ENCODE peak calls at places on chromosome 20, in six cellular contexts. One of them, this sample, is unnamed.
A peak's percentile ranks its signal among the peaks of the same experiment; 100 is the strongest.

GRCh38 chr20:8602389-8603116 is 466.3 kb upstream of the PLCB4 start:
- DNase-seq in IMR-90: peak; percentile 16
- DNase-seq in Karpas-422: no peak
- DNase-seq in HCT116: no peak
- DNase-seq in fibroblast of lung: no peak
- DNase-seq in astrocyte: no peak
- DNase-seq in this sample: no peak

GRCh38 chr20:46939031-46939430 is 44.4 kb downstream of the EYA2 start:
- DNase-seq in HCT116: peak; percentile 55
- DNase-seq in astrocyte: no peak
- DNase-seq in IMR-90: no peak
- DNase-seq in fibroblast of lung: no peak
- DNase-seq in Karpas-422: peak; percentile 76
- DNase-seq in this sample: no peak

GRCh38 chr20:10686356-10687169 is 12.8 kb upstream of the JAG1 start:
- DNase-seq in HCT116: no peak
- DNase-seq in fibroblast of lung: no peak
- DNase-seq in astrocyte: no peak
- DNase-seq in Karpas-422: no peak
- DNase-seq in IMR-90: no peak
- DNase-seq in this sample: no peak

GRCh38 chr20:15339264-15339663 is 1001.9 kb upstream of the FLRT3 start:
- DNase-seq in HCT116: no peak
- DNase-seq in fibroblast of lung: no peak
- DNase-seq in IMR-90: no peak
- DNase-seq in astrocyte: no peak
- DNase-seq in Karpas-422: no peak
- DNase-seq in this sample: peak; percentile 5

GRCh38 chr20:25532015-25532751 is 53.1 kb downstream of the NINL start:
- DNase-seq in astrocyte: no peak
- DNase-seq in HCT116: no peak
- DNase-seq in Karpas-422: no peak
- DNase-seq in IMR-90: no peak
- DNase-seq in fibroblast of lung: no peak
- DNase-seq in this sample: peak; percentile 66

GRCh38 chr20:35600176-35600995 is 15.2 kb upstream of the SPAG4 start:
- DNase-seq in IMR-90: no peak
- DNase-seq in Karpas-422: no peak
- DNase-seq in HCT116: no peak
- DNase-seq in astrocyte: no peak
- DNase-seq in fibroblast of lung: no peak
- DNase-seq in this sample: no peak

GRCh38 chr20:51643390-51643789 is 100.9 kb upstream of the NFATC2 start:
- DNase-seq in IMR-90: no peak
- DNase-seq in fibroblast of lung: no peak
- DNase-seq in astrocyte: no peak
- DNase-seq in HCT116: no peak
- DNase-seq in Karpas-422: no peak
- DNase-seq in this sample: no peak

GRCh38 chr20:24102290-24102689 is 113.7 kb upstream of the GGTLC1 start:
- DNase-seq in IMR-90: no peak
- DNase-seq in Karpas-422: peak; percentile 72
- DNase-seq in HCT116: no peak
- DNase-seq in fibroblast of lung: no peak
- DNase-seq in astrocyte: no peak
- DNase-seq in this sample: no peak

GRCh38 chr20:2330090-2330695 is 34.4 kb downstream of the TGM3 start:
- DNase-seq in HCT116: no peak
- DNase-seq in IMR-90: no peak
- DNase-seq in astrocyte: no peak
- DNase-seq in Karpas-422: no peak
- DNase-seq in fibroblast of lung: no peak
- DNase-seq in this sample: no peak
- H3K4me1 ChIP-seq in HCT116: no peaks in the 10 kb centered on the region
- H3K4me1 ChIP-seq in IMR-90: no peaks in the 10 kb centered on the region
- H3K4me1 ChIP-seq in astrocyte: no peaks in the 10 kb centered on the region
- H3K4me1 ChIP-seq in Karpas-422: no peaks in the 10 kb centered on the region
- H3K4me1 ChIP-seq in fibroblast of lung: no peaks in the 10 kb centered on the region
- H3K4me1 ChIP-seq in this sample: no peaks in the 10 kb centered on the region

GRCh38 chr20:43916875-43917371 is 2.3 kb downstream of the TOX2 start:
- DNase-seq in HCT116: no peak
- DNase-seq in IMR-90: peak; percentile 45
- DNase-seq in Karpas-422: no peak
- DNase-seq in astrocyte: peak; percentile 25
- DNase-seq in fibroblast of lung: peak; percentile 42
- DNase-seq in this sample: no peak
- H3K9ac ChIP-seq in HCT116: no peak overlapping the region
- H3K9ac ChIP-seq in IMR-90: peak overlapping the region; percentile 64
- H3K9ac ChIP-seq in Karpas-422: no peak overlapping the region
- H3K9ac ChIP-seq in astrocyte: peak overlapping the region; percentile 59
- H3K9ac ChIP-seq in fibroblast of lung: no peak overlapping the region
- H3K9ac ChIP-seq in this sample: no peak overlapping the region

DNA sequence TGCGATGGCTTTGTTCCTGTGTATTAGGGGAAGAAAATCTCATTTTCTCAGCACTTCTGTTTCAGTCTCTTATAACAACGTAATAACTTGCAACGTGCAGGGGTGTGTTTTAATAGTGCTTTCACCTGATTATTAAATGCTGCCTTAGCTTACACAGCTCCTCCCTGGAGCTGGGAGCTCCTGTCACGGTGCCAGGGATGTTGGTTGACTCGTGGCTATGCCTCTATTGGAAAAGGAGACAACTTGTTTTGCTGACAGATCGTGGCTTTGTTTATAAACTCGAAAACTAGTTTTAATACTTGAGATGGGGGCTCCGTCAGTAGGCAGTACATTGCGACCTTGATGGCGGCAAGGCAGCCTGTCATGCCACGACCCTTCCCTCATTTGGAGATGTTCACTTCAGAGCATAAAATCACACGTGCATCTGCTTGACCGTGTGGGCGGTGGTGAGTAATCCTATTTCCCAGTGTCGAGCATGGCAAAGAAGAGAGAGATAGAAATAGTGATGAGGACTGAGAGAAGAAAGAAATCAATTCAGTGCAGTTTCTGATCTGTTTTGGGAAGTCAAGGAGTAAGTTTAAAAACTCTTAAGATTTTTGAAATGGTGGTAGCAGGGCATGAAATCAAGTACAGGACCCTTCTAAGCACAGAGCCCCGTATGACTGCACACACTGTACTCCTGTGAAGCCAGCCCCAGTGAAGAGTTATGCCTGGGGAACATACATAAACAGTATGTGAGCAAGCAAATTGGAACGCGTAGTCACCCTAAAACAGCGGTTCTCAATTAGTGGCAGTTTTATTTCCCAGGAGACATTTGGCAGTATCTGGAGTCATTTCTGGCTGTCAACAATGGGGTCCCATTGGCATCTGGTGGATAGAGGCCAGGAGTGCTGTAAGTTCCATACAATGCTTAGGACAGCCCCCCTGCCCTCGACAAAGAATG is 147.2 kb downstream of the DOK5 start:
- DNase-seq in IMR-90: peak; percentile 34
- DNase-seq in Karpas-422: no peak
- DNase-seq in HCT116: no peak
- DNase-seq in astrocyte: peak; percentile 51
- DNase-seq in fibroblast of lung: peak; percentile 65
- DNase-seq in this sample: no peak
- H2AFZ ChIP-seq in IMR-90: no peak overlapping the region
- H2AFZ ChIP-seq in Karpas-422: no peak overlapping the region
- H2AFZ ChIP-seq in HCT116: no peak overlapping the region
- H2AFZ ChIP-seq in astrocyte: peak overlapping the region; percentile 48
- H2AFZ ChIP-seq in fibroblast of lung: no peak overlapping the region
- H2AFZ ChIP-seq in this sample: no peak overlapping the region

GRCh38 chr20:21511850-21512633 is 1.8 kb downstream of the NKX2-2 start:
- DNase-seq in astrocyte: no peak
- DNase-seq in HCT116: no peak
- DNase-seq in IMR-90: no peak
- DNase-seq in fibroblast of lung: no peak
- DNase-seq in Karpas-422: no peak
- DNase-seq in this sample: no peak

GRCh38 chr20:21512634-21513180 is 1.2 kb downstream of the NKX2-2 start:
- DNase-seq in Karpas-422: no peak
- DNase-seq in fibroblast of lung: no peak
- DNase-seq in HCT116: no peak
- DNase-seq in astrocyte: no peak
- DNase-seq in IMR-90: no peak
- DNase-seq in this sample: no peak

GRCh38 chr20:21510995-21511394 is 2.9 kb downstream of the NKX2-2 start:
- DNase-seq in HCT116: no peak
- DNase-seq in IMR-90: no peak
- DNase-seq in astrocyte: no peak
- DNase-seq in fibroblast of lung: no peak
- DNase-seq in Karpas-422: no peak
- DNase-seq in this sample: no peak

GRCh38 chr20:21510414-21510971 is 3.4 kb downstream of the NKX2-2 start:
- DNase-seq in astrocyte: no peak
- DNase-seq in IMR-90: no peak
- DNase-seq in fibroblast of lung: peak; percentile 32
- DNase-seq in HCT116: no peak
- DNase-seq in Karpas-422: no peak
- DNase-seq in this sample: no peak

DNA sequence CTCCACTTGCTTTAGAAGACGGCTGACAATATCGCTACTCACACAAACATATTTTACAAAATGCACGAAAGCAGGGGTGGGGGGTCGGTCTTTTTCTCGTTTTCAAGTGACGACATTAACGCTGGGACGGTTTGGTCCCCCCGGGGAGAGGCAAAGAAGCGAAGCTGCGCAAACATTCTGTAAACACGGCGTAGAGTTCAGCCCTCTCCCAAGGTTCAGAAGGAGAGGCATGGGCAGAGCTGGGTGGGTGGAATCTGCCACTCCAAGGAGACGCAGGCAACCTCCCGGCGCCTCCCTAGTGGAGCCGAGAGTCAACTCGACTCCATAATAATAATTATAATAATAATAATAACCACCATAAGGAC is 2.4 kb downstream of the NKX2-2 start:
- DNase-seq in Karpas-422: no peak
- DNase-seq in IMR-90: no peak
- DNase-seq in fibroblast of lung: no peak
- DNase-seq in astrocyte: no peak
- DNase-seq in HCT116: no peak
- DNase-seq in this sample: no peak
- H3K4me1 ChIP-seq in Karpas-422: no peaks in the 10 kb centered on the region
- H3K4me1 ChIP-seq in IMR-90: peaks cover 3% of the 10 kb centered on the region
- H3K4me1 ChIP-seq in fibroblast of lung: no peaks in the 10 kb centered on the region
- H3K4me1 ChIP-seq in astrocyte: peaks cover 6% of the 10 kb centered on the region
- H3K4me1 ChIP-seq in HCT116: no peaks in the 10 kb centered on the region
- H3K4me1 ChIP-seq in this sample: peaks cover 15% of the 10 kb centered on the region

This sample was measured in mammary epithelial cell.